ENCODE peak calls at places on chromosomes 1 and 21, in seven cellular contexts. T, S, G, Z, N, L and W are unnamed samples.

GRCh38 chr1:186680031-186681012 is at the start of gene PTGS2:
- DNase-seq in G (peak), Z (peak), L (no peak), T (peak), N (peak), S (peak), W (peak)

GRCh38 chr21:35770101-35770945 is 290.0 kb downstream of the SETD4 start:
- DNase-seq in N (no peak), S (no peak), G (no peak), T (no peak), Z (no peak), L (no peak), W (no peak)

GRCh38 chr21:41043008-41043407 is 125.0 kb upstream of the BACE2 start:
- DNase-seq in G (no peak), N (no peak), L (no peak), Z (no peak), T (no peak), S (peak), W (no peak)

GRCh38 chr1:148373236-148373935 is 109.7 kb downstream of the PPIAL4G start:
- DNase-seq in N (no peak), Z (no peak), T (no peak), G (peak), S (no peak), L (peak), W (no peak)

GRCh38 chr1:226443439-226443838 is 35.5 kb upstream of the PARP1 start:
- DNase-seq in N (no peak), L (no peak), G (no peak), T (no peak), S (peak), Z (peak), W (peak)

GRCh38 chr1:35544976-35545375 is 12.2 kb downstream of the KIAA0319L start:
- DNase-seq in T (peak), G (peak), S (peak), N (peak), Z (peak), L (peak), W (peak)

GRCh38 chr1:924619-925323 is 1.0 kb downstream of the SAMD11 start:
- DNase-seq in Z (no peak), L (no peak), S (peak), N (no peak), G (no peak), T (no peak), W (peak)

GRCh38 chr1:42209516-42210370 is 45.2 kb upstream of the GUCA2A start:
- DNase-seq in S (peak), N (no peak), L (no peak), T (no peak), G (no peak), Z (no peak), W (peak)

GRCh38 chr1:9766759-9767442 is 56.9 kb downstream of the CLSTN1 start:
- DNase-seq in T (no peak), L (no peak), S (peak), N (no peak), Z (peak), G (no peak), W (peak)

GRCh38 chr1:164611754-164612642 is 53.0 kb downstream of the PBX1 start:
- DNase-seq in Z (peak), G (no peak), N (no peak), T (no peak), L (no peak), S (peak), W (peak)

GRCh38 chr1:198150369-198150768 is 6.4 kb upstream of the NEK7 start:
- DNase-seq in G (no peak), L (no peak), S (no peak), T (no peak), N (no peak), Z (no peak), W (no peak)

GRCh38 chr1:106899644-106900043 is 156.8 kb upstream of the PRMT6 start:
- DNase-seq in S (no peak), G (no peak), Z (no peak), T (no peak), N (no peak), L (no peak), W (no peak)

GRCh38 chr1:36411674-36412648 is 14.3 kb upstream of the LSM10 start:
- DNase-seq in N (no peak), Z (no peak), S (peak), T (no peak), G (peak), L (peak), W (peak)

GRCh38 chr1:23084880-23085279 is 65.6 kb downstream of the KDM1A start:
- DNase-seq in L (no peak), T (no peak), N (no peak), S (no peak), Z (no peak), G (no peak), W (no peak)

GRCh38 chr1:213123532-213123931 is 72.5 kb downstream of the RPS6KC1 start:
- DNase-seq in N (no peak), G (no peak), L (no peak), T (no peak), S (peak), Z (peak), W (peak)

GRCh38 chr21:38346286-38346685 is 89.5 kb downstream of the KCNJ15 start:
- DNase-seq in T (no peak), G (no peak), S (no peak), N (no peak), Z (no peak), L (no peak), W (no peak)

GRCh38 chr1:42720868-42721267 is 19.2 kb downstream of the CLDN19 start:
- DNase-seq in L (no peak), Z (no peak), T (no peak), N (no peak), S (no peak), G (no peak), W (no peak)